ENCODE peak calls at places on chromosomes 5 and 9, in ten cellular contexts. I is activated naive CD8-positive, alpha-beta T cell treated with anti-CD3 and anti-CD28 coated beads, Interleukin-2, amount 50 U/mL, for 16 hours; Q is neural crest cell; D is breast epithelium; L is NCI-H510A treated with DMSO at 0.1 percent for 48 hours; V is mesothelial cell of epicardium; B is EL; O is sigmoid colon; G is caudate nucleus; Z is epithelial cell of esophagus. J is an unnamed sample.

GRCh38 chr9:96031366-96031824 is 155.9 kb downstream of the ERCC6L2 start:
- DNase-seq in I (no peak), Q (no peak), D (peak; percentile 75), L (peak; percentile 76), V (no peak), B (peak; percentile 40), O (no peak), G (no peak), Z (peak; percentile 24), J (no peak)

GRCh38 chr5:123278284-123278683 is 144.9 kb downstream of the CEP120 start:
- DNase-seq in I (no peak), Q (no peak), D (no peak), L (no peak), V (no peak), B (no peak), O (no peak), G (no peak), Z (no peak), J (no peak)

GRCh38 chr9:111974092-111974681 is 77.6 kb downstream of the UGCG start:
- DNase-seq in I (no peak), Q (no peak), D (no peak), L (peak; percentile 96), V (no peak), B (peak; percentile 67), O (no peak), G (no peak), Z (peak; percentile 67), J (no peak)

GRCh38 chr5:137622850-137623249 is 113.0 kb downstream of the KLHL3 start:
- DNase-seq in I (no peak), Q (no peak), D (peak; percentile 72), L (no peak), V (no peak), B (no peak), O (peak; percentile 76), G (peak; percentile 44), Z (peak; percentile 91), J (no peak)

GRCh38 chr5:125607018-125607417 is 816.2 kb upstream of the GRAMD2B start:
- DNase-seq in I (no peak), Q (no peak), D (no peak), L (no peak), V (no peak), B (peak; percentile 20), O (no peak), G (no peak), Z (no peak), J (no peak)

GRCh38 chr5:59097116-59097515 is 514.2 kb downstream of the RAB3C start:
- DNase-seq in I (no peak), Q (no peak), D (no peak), L (no peak), V (no peak), B (peak; percentile 50), O (no peak), G (no peak), Z (no peak), J (no peak)

GRCh38 chr5:177457239-177458121 is 10.9 kb downstream of the PRR7 start:
- DNase-seq in I (no peak), Q (peak; percentile 81), D (no peak), L (peak; percentile 82), V (peak; percentile 68), B (peak; percentile 95), O (peak; percentile 93), G (no peak), Z (peak; percentile 96), J (peak; percentile 80)

GRCh38 chr9:35748239-35748857 is 680 bp downstream of the GBA2 start:
- DNase-seq in I (no peak), Q (no peak), D (no peak), L (no peak), V (no peak), B (no peak), O (no peak), G (no peak), Z (no peak), J (no peak)

GRCh38 chr5:113608113-113608551 is 94.6 kb downstream of the YTHDC2 start:
- DNase-seq in I (no peak), Q (no peak), D (no peak), L (no peak), V (no peak), B (peak; percentile 20), O (no peak), G (no peak), Z (peak; percentile 6), J (no peak)

GRCh38 chr5:43854697-43855292 is 251.8 kb downstream of the NNT start:
- DNase-seq in I (no peak), Q (no peak), D (no peak), L (no peak), V (no peak), B (no peak), O (no peak), G (no peak), Z (no peak), J (no peak)

GRCh38 chr5:107218457-107219193 is 452.1 kb downstream of the EFNA5 start:
- DNase-seq in I (no peak), Q (no peak), D (no peak), L (no peak), V (no peak), B (peak; percentile 13), O (no peak), G (no peak), Z (peak; percentile 94), J (peak; percentile 86)

GRCh38 chr5:40106847-40107246 is 572.9 kb upstream of the PTGER4 start:
- DNase-seq in I (no peak), Q (no peak), D (no peak), L (no peak), V (no peak), B (no peak), O (no peak), G (no peak), Z (no peak), J (no peak)

GRCh38 chr9:33225319-33226152 is 14.4 kb upstream of the SPINK4 start:
- DNase-seq in I (peak; percentile 52), Q (peak; percentile 68), D (peak; percentile 61), L (peak; percentile 52), V (peak; percentile 67), B (peak; percentile 76), O (no peak), G (no peak), Z (peak; percentile 79), J (peak; percentile 68)

GRCh38 chr9:120265791-120266190 is 314.2 kb downstream of the CDK5RAP2 start:
- DNase-seq in I (no peak), Q (no peak), D (no peak), L (no peak), V (no peak), B (no peak), O (no peak), G (no peak), Z (peak; percentile 6), J (no peak)

GRCh38 chr5:5078009-5078897 is 61.9 kb upstream of the ADAMTS16 start:
- DNase-seq in I (no peak), Q (no peak), D (no peak), L (no peak), V (no peak), B (peak; percentile 4), O (no peak), G (no peak), Z (peak; percentile 3), J (peak; percentile 41)

GRCh38 chr5:37787742-37788141 is 52.1 kb downstream of the GDNF start:
- DNase-seq in I (no peak), Q (no peak), D (no peak), L (no peak), V (no peak), B (no peak), O (no peak), G (no peak), Z (no peak), J (no peak)

GRCh38 chr5:94832685-94833084 is 214.2 kb downstream of the SLF1 start:
- DNase-seq in I (no peak), Q (no peak), D (no peak), L (no peak), V (no peak), B (no peak), O (no peak), G (no peak), Z (no peak), J (no peak)

GRCh38 chr9:26807161-26807560 is 85.4 kb downstream of the CAAP1 start:
- DNase-seq in I (no peak), Q (no peak), D (no peak), L (no peak), V (no peak), B (no peak), O (no peak), G (no peak), Z (no peak), J (no peak)

GRCh38 chr9:122347348-122348287 is 23.2 kb upstream of the PTGS1 start:
- DNase-seq in I (no peak), Q (no peak), D (no peak), L (peak; percentile 12), V (no peak), B (peak; percentile 43), O (no peak), G (no peak), Z (peak; percentile 50), J (peak; percentile 50)

GRCh38 chr5:140322751-140323731 is 20.1 kb upstream of the PFDN1 start:
- DNase-seq in I (no peak), Q (no peak), D (peak; percentile 60), L (no peak), V (no peak), B (peak; percentile 99), O (peak; percentile 76), G (no peak), Z (peak; percentile 82), J (peak; percentile 87)

GRCh38 chr9:79134654-79135053 is 437.1 kb upstream of the TLE4 start:
- DNase-seq in I (no peak), Q (no peak), D (no peak), L (peak; percentile 43), V (no peak), B (peak; percentile 71), O (no peak), G (no peak), Z (peak; percentile 36), J (no peak)

GRCh38 chr9:109624901-109625300 is 126.8 kb upstream of the PTPN3 start:
- DNase-seq in I (no peak), Q (no peak), D (no peak), L (no peak), V (no peak), B (no peak), O (no peak), G (no peak), Z (no peak), J (no peak)

J was measured in foreskin keratinocyte.